ENCODE peak calls at places on chromosomes 11 and 22, in nine cellular contexts. S is CD8-positive, alpha-beta memory T cell; F is substantia nigra; R is transverse colon; W is PC-9; G is Panc1; I is kidney; E is GM23338; K is cardiac muscle cell. C is an unnamed sample.

GRCh38 chr11:68655806-68656205 is 28.5 kb upstream of the GAL start:
- DNase-seq in K (no peak), W (no peak), G (no peak), I (peak), R (no peak), S (no peak), E (no peak), F (no peak), C (no peak)

GRCh38 chr22:48084041-48084748 is 1321.7 kb downstream of the TBC1D22A start:
- DNase-seq in R (no peak), E (no peak), W (no peak), S (no peak), F (no peak), K (no peak), I (no peak), G (no peak), C (no peak)

GRCh38 chr11:64810891-64811272 is 531 bp upstream of the MEN1 start:
- DNase-seq in G (no peak), W (no peak), F (no peak), E (peak), K (no peak), S (no peak), R (peak), I (peak), C (peak)

GRCh38 chr11:2991477-2992233 is 474 bp downstream of the NAP1L4 start:
- DNase-seq in G (no peak), W (peak), K (peak), E (peak), S (no peak), I (no peak), R (no peak), F (no peak), C (no peak)

GRCh38 chr11:64323373-64323772 is 5.5 kb downstream of the PRDX5 start:
- DNase-seq in E (no peak), R (no peak), W (no peak), G (no peak), I (no peak), F (no peak), K (no peak), S (no peak), C (no peak)

GRCh38 chr22:42937164-42937854 is 77.6 kb downstream of the PACSIN2 start:
- DNase-seq in R (peak), S (no peak), G (no peak), F (no peak), I (peak), K (no peak), W (peak), E (no peak), C (no peak)

GRCh38 chr11:64441127-64441526 is 82.2 kb downstream of the RPS6KA4 start:
- DNase-seq in G (no peak), F (no peak), I (peak), K (no peak), W (no peak), R (no peak), E (no peak), S (no peak), C (no peak)

GRCh38 chr11:19735512-19735911 is 22.9 kb downstream of the NAV2 start:
- DNase-seq in R (no peak), F (no peak), W (no peak), S (no peak), K (no peak), I (no peak), E (no peak), G (no peak), C (no peak)

GRCh38 chr11:69277074-69277809 is 16.7 kb upstream of the MYEOV start:
- DNase-seq in R (no peak), S (no peak), K (peak), G (no peak), I (peak), E (no peak), W (no peak), F (no peak), C (no peak)

GRCh38 chr11:105738972-105739574 is 129.2 kb downstream of the GRIA4 start:
- DNase-seq in F (no peak), S (no peak), K (no peak), W (no peak), I (no peak), G (no peak), E (no peak), R (no peak), C (no peak)

GRCh38 chr11:74739546-74740270 is 8.5 kb upstream of the CHRDL2 start:
- DNase-seq in W (peak), S (peak), F (no peak), K (peak), R (peak), G (no peak), I (no peak), E (peak), C (peak)

GRCh38 chr11:2689551-2690260 is 10.1 kb downstream of the KCNQ1OT1 start:
- DNase-seq in F (no peak), E (no peak), S (no peak), R (no peak), W (no peak), G (no peak), I (peak), K (no peak), C (no peak)

GRCh38 chr11:34860034-34860433 is 56.1 kb downstream of the APIP start:
- DNase-seq in W (no peak), K (no peak), R (no peak), F (no peak), S (no peak), I (no peak), E (no peak), G (no peak), C (no peak)

GRCh38 chr22:32822188-32822877 is 20.8 kb downstream of the TIMP3 start:
- DNase-seq in W (no peak), K (no peak), S (no peak), R (no peak), E (no peak), F (no peak), G (no peak), I (no peak), C (no peak)

GRCh38 chr11:10490398-10491232 is 35.6 kb downstream of the AMPD3 start:
- DNase-seq in R (peak), F (peak), G (peak), K (peak), W (peak), E (no peak), I (peak), S (no peak), C (no peak)

GRCh38 chr22:49411236-49411635 is 416.4 kb downstream of the BRD1 start:
- DNase-seq in K (no peak), G (no peak), W (no peak), S (no peak), F (no peak), R (no peak), E (no peak), I (no peak), C (no peak)

GRCh38 chr22:42560781-42561180 is 7.0 kb downstream of the SERHL2 start:
- DNase-seq in K (peak), E (peak), F (no peak), G (no peak), S (no peak), I (no peak), R (no peak), W (no peak), C (no peak)

GRCh38 chr11:112613051-112613972 is 347.9 kb upstream of the NCAM1 start:
- DNase-seq in I (no peak), S (no peak), F (no peak), K (no peak), W (peak), R (no peak), G (no peak), E (no peak), C (no peak)

GRCh38 chr22:43418079-43418825 is 6.4 kb downstream of the MPPED1 start:
- DNase-seq in E (no peak), F (no peak), R (no peak), S (no peak), W (no peak), K (no peak), G (no peak), I (no peak), C (no peak)

GRCh38 chr11:8329961-8330361 is 66.3 kb upstream of the LMO1 start:
- DNase-seq in S (no peak), F (no peak), G (no peak), K (no peak), W (no peak), R (no peak), I (peak), E (peak), C (no peak)

GRCh38 chr22:17578129-17578754 is 14.9 kb downstream of the SLC25A18 start:
- DNase-seq in E (no peak), S (no peak), I (peak), F (peak), W (no peak), K (no peak), G (no peak), R (peak), C (no peak)

GRCh38 chr11:61787928-61788491 is 4.4 kb downstream of the TMEM258 start:
- DNase-seq in F (peak), W (no peak), I (peak), K (peak), R (peak), S (no peak), E (peak), G (no peak), C (no peak)

GRCh38 chr22:41908409-41909289 is 6.2 kb downstream of the SHISA8 start:
- DNase-seq in K (no peak), F (no peak), R (no peak), G (no peak), S (no peak), I (no peak), W (no peak), E (peak), C (no peak)

GRCh38 chr11:75280770-75281468 is 40.3 kb downstream of the TPBGL start:
- DNase-seq in G (no peak), F (no peak), E (no peak), R (peak), W (no peak), S (no peak), I (peak), K (no peak), C (no peak)

GRCh38 chr11:19817870-19818269 is 105.2 kb downstream of the NAV2 start:
- DNase-seq in S (no peak), R (no peak), W (no peak), E (peak), K (no peak), I (no peak), G (no peak), F (no peak), C (no peak)

GRCh38 chr11:126029805-126030204 is 32.9 kb downstream of the CDON start:
- DNase-seq in I (no peak), G (no peak), F (no peak), W (no peak), R (no peak), S (no peak), E (no peak), K (no peak), C (no peak)

GRCh38 chr11:119590651-119591308 is 138.2 kb downstream of the NECTIN1 start:
- DNase-seq in W (peak), S (no peak), K (no peak), G (no peak), R (no peak), E (peak), F (no peak), I (no peak), C (no peak)

GRCh38 chr22:44329179-44329796 is 16.5 kb upstream of the SHISAL1 start:
- DNase-seq in K (no peak), E (no peak), S (no peak), G (no peak), F (no peak), I (no peak), R (peak), W (peak), C (no peak)

GRCh38 chr11:92311616-92312449 is 87.2 kb downstream of the FAT3 start:
- DNase-seq in S (no peak), K (no peak), I (no peak), F (no peak), E (peak), R (no peak), W (no peak), G (no peak), C (no peak)

GRCh38 chr11:64226507-64227051 is 505 bp downstream of the NUDT22 start:
- DNase-seq in K (no peak), S (peak), F (no peak), G (no peak), E (peak), W (peak), R (peak), I (peak), C (peak)

GRCh38 chr11:76164081-76164480 is 42.2 kb downstream of the WNT11 start:
- DNase-seq in R (no peak), I (peak), S (no peak), G (no peak), W (no peak), F (no peak), K (no peak), E (no peak), C (no peak)

GRCh38 chr11:34343153-34343552 is 14.7 kb downstream of the ABTB2 start:
- DNase-seq in S (no peak), E (no peak), F (no peak), G (no peak), K (no peak), R (no peak), I (no peak), W (peak), C (no peak)

GRCh38 chr11:125481531-125481930 is 14.5 kb downstream of the FEZ1 start:
- DNase-seq in S (no peak), E (peak), F (peak), K (no peak), R (no peak), I (no peak), W (no peak), G (no peak), C (no peak)

GRCh38 chr11:116989184-116989583 is 109.0 kb downstream of the SIK3 start:
- DNase-seq in I (no peak), S (no peak), K (no peak), W (no peak), R (no peak), F (no peak), E (no peak), G (no peak), C (no peak)
- H3K27ac ChIP-seq in I (no peak), S (no peak), K (no peak), W (no peak), R (peak), F (peak), E (no peak), G (no peak), C (no peak)

DNA sequence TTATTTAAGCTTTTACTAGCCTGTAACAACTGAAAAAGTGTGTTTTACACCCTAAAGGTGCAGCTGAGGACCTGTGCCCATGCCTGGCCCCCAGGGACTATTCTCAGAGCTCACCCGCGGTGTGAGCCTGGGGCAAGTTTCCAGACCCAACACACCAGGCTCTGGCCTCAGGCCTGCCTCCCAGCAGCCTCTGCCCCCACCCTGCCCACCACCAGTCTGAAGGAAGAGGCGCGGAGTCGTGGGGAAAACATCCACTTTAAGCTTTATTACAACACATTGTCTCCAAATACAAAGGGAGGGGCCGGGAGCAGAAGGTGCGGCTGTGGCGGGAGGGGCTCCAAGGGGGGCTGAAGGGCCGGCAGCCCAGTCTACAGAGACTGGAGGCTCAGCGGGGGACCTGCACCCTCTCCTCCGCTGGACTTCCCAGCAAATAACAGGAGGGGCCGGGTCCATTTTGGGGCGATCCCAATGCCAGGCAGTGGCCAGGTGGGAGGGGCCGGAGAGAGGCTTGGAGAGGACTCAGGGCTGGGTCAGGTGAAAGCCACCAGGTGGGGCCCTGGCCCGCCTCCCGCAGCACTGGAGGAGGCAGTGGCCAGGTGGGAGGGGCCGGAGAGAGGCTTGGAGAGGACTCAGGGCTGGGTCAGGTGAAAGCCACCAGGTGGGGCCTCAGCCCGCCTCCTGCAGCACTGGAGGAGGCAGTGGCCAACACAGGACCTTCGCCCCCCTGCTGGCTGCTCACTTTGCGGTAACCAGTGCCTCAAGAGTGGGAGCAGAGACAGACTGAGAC is 18.1 kb downstream of the DUSP8 start:
- DNase-seq in R (peak), S (no peak), E (peak), F (no peak), K (no peak), I (peak), G (no peak), W (peak), C (no peak)
- H3K27ac ChIP-seq in R (peak), S (no peak), E (no peak), F (no peak), K (no peak), I (no peak), G (no peak), W (no peak), C (no peak)

GRCh38 chr11:32775908-32776307 is 18.6 kb downstream of the CCDC73 start:
- DNase-seq in E (no peak), W (no peak), R (no peak), K (no peak), I (no peak), G (no peak), S (no peak), F (no peak), C (no peak)

GRCh38 chr11:32774081-32774480 is 20.4 kb downstream of the CCDC73 start:
- DNase-seq in S (no peak), G (no peak), I (no peak), F (no peak), W (no peak), E (no peak), R (no peak), K (no peak), C (no peak)

DNA sequence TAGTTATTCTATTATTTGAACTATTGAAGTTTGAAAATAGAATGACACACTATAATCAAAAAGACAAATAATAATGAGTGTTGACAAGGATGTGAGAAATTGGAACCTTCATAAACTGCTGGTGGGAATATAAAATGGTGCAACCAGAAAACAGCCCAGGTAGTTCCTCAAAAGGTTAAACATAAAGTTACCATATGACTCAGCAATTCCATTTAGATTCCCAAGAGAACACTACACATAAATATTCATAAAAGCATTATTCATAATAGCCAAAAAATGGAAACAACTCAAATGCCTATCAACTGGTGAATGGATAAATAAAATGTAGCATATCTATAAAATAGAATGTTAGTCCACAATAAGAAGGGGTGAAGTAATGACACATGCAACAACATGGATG is 21.7 kb downstream of the CCDC73 start:
- DNase-seq in E (no peak), R (no peak), K (no peak), W (no peak), S (no peak), I (no peak), G (no peak), F (no peak), C (no peak)
- H3K27ac ChIP-seq in E (no peak), R (no peak), K (no peak), W (no peak), S (no peak), I (no peak), G (no peak), F (no peak), C (no peak)

DNA sequence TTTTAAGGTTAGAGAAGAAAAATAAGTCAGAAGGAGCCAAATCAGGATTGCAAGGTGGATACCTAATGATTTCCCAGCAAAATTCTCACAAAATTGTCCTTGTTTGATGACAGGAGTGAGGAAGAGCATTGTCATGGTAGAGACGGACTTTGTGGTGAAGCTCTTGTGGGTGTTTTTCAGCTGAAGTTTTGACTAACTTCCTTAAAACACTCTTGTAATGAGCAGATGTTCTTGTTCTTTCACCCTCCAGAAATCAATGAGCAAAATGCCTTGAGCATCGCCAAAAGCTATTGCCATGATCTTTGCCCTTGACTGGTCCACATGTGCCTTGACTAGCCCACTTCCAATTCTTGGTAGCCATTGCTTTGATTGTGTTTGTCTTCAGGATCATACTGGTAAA is 20.0 kb downstream of the CALCB start:
- DNase-seq in E (no peak), G (no peak), S (no peak), I (no peak), F (no peak), R (no peak), K (no peak), W (no peak), C (no peak)
- H3K27ac ChIP-seq in E (no peak), G (no peak), S (no peak), I (no peak), F (no peak), R (no peak), K (no peak), W (no peak), C (no peak)

DNA sequence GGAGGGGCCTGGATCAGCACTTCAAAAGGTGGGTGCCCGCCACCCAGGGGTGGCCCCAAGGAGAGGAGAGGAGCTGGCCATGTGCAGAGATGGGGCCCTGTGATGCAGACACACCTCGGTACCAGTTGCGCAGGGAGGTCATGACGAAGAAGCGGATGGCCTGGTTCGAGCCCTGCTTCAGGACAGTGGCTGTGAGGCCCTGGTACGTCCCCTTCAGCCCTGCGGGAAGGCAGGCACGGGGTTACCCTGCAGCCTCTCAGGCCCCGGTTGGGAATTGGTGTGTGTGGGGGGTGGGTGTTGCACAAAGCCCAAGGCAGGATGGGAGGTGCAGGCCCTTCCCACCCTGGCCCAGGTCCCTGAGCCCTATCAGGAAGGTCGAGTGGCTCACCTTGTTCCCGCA is 1.8 kb downstream of the SLC25A1 start:
- DNase-seq in R (no peak), W (no peak), K (no peak), I (no peak), E (no peak), G (no peak), S (no peak), F (no peak), C (no peak)
- H3K27ac ChIP-seq in R (no peak), W (no peak), K (peak), I (no peak), E (peak), G (peak), S (peak), F (no peak), C (no peak)